ENCODE peak calls at places on chromosome 9, in nine cellular contexts. M is mesendoderm, A is heart left ventricle, N is heart right ventricle, D is lower lobe of right lung, L is sigmoid colon, Y is PC-3, S is body of pancreas, E is right lobe of liver. T is an unnamed sample.

GRCh38 chr9:36191290-36191645 is 547 bp downstream of the CLTA start:
- DNase-seq in M (peak; percentile 47), A (peak; percentile 31), N (peak; percentile 30), D (peak; percentile 61), L (peak; percentile 72), Y (no peak), S (peak; percentile 36), E (peak; percentile 38), T (no peak)

GRCh38 chr9:99235874-99236627 is 14.0 kb downstream of the SEC61B start:
- DNase-seq in M (no peak), A (no peak), N (no peak), D (no peak), L (no peak), Y (no peak), S (peak; percentile 41), E (no peak), T (no peak)

GRCh38 chr9:306907-307306 is 92.2 kb downstream of the DOCK8 start:
- DNase-seq in M (peak; percentile 54), A (no peak), N (no peak), D (no peak), L (no peak), Y (peak; percentile 10), S (peak; percentile 34), E (no peak), T (no peak)

GRCh38 chr9:12414514-12414913 is 278.7 kb upstream of the TYRP1 start:
- DNase-seq in M (peak; percentile 3), A (no peak), N (no peak), D (no peak), L (no peak), Y (no peak), S (no peak), E (no peak), T (no peak)

GRCh38 chr9:131042666-131043065 is 33.7 kb downstream of the LAMC3 start:
- DNase-seq in M (peak; percentile 46), A (no peak), N (no peak), D (no peak), L (no peak), Y (no peak), S (no peak), E (no peak), T (no peak)

GRCh38 chr9:125233678-125234077 is 7.5 kb downstream of the HSPA5 start:
- DNase-seq in M (no peak), A (no peak), N (no peak), D (no peak), L (no peak), Y (peak; percentile 87), S (no peak), E (no peak), T (peak; percentile 99)

GRCh38 chr9:117783828-117784227 is 79.6 kb downstream of the TLR4 start:
- DNase-seq in M (no peak), A (no peak), N (no peak), D (peak; percentile 40), L (no peak), Y (no peak), S (no peak), E (peak; percentile 24), T (no peak)

GRCh38 chr9:22452415-22453010 is 5.9 kb downstream of the DMRTA1 start:
- DNase-seq in M (peak; percentile 33), A (no peak), N (peak; percentile 21), D (peak; percentile 51), L (no peak), Y (peak; percentile 67), S (peak; percentile 71), E (peak; percentile 35), T (peak; percentile 44)

GRCh38 chr9:124482431-124483031 is 24.7 kb downstream of the NR5A1 start:
- DNase-seq in M (peak; percentile 40), A (no peak), N (no peak), D (peak; percentile 62), L (no peak), Y (no peak), S (no peak), E (no peak), T (no peak)

GRCh38 chr9:2241461-2241874 is 226.3 kb downstream of the SMARCA2 start:
- DNase-seq in M (peak; percentile 98), A (no peak), N (peak; percentile 45), D (no peak), L (no peak), Y (no peak), S (peak; percentile 31), E (no peak), T (peak; percentile 97)

GRCh38 chr9:132986114-132986513 is 7.6 kb downstream of the GFI1B start:
- DNase-seq in M (no peak), A (peak; percentile 41), N (peak; percentile 35), D (peak; percentile 20), L (no peak), Y (no peak), S (no peak), E (no peak), T (no peak)

GRCh38 chr9:124615100-124615742 is 108.0 kb upstream of the NR5A1 start:
- DNase-seq in M (no peak), A (no peak), N (no peak), D (no peak), L (no peak), Y (no peak), S (no peak), E (no peak), T (no peak)

DNA sequence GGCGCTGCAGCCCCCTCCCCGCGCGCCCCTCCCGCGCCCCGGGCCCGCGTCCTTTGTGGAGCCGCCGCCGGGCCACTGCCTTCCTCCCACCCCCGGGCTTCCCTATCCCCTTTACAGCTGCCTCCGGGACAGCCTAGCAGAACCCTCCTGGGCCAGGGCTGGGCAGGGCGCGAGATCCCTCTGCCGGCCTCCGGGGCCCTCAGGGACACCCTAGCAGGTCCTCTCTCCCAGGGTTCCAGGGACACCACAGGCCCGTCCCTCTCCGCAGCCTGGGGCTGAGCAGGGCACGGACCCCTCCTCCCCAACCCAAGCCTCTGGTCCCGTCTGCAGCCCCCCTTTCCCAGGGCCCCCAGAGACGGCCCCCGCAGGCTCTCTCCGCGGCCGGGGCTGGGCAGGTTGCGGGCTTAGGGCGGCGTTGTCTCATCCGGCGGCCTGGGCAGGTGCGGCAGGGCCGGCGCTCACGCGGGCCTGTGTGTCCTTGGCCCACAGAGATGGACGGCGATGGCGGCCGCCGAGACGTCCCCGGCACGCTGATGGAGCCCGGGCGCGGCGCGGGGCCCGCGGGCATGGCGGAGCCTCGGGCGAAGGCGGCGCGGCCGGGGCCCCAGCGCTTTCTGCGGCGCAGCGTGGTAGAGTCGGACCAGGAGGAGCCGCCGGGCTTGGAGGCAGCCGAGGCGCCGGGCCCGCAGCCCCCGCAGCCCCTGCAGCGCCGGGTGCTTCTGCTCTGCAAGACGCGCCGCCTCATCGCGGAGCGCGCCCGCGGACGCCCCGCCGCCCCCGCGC is 691 bp downstream of the WNK2 start:
- DNase-seq in M (peak; percentile 16), A (no peak), N (peak; percentile 13), D (no peak), L (no peak), Y (peak; percentile 10), S (peak; percentile 49), E (no peak), T (no peak)
- H3K27ac ChIP-seq in M (no peak overlapping the region), A (peak overlapping the region; percentile 49), N (peak overlapping the region; percentile 89), D (no peak overlapping the region), L (peak overlapping the region; percentile 81), Y (no peak overlapping the region), S (peak overlapping the region; percentile 69), E (no peak overlapping the region), T (no peak overlapping the region)

GRCh38 chr9:107945961-107946360 is 456.4 kb upstream of the KLF4 start:
- DNase-seq in M (no peak), A (no peak), N (no peak), D (no peak), L (no peak), Y (no peak), S (no peak), E (no peak), T (no peak)
- H3K4me3 ChIP-seq in M (no peak overlapping the region), A (no peak overlapping the region), N (no peak overlapping the region), D (no peak overlapping the region), L (no peak overlapping the region), Y (no peak overlapping the region), S (no peak overlapping the region), E (no peak overlapping the region), T (no peak overlapping the region)

DNA sequence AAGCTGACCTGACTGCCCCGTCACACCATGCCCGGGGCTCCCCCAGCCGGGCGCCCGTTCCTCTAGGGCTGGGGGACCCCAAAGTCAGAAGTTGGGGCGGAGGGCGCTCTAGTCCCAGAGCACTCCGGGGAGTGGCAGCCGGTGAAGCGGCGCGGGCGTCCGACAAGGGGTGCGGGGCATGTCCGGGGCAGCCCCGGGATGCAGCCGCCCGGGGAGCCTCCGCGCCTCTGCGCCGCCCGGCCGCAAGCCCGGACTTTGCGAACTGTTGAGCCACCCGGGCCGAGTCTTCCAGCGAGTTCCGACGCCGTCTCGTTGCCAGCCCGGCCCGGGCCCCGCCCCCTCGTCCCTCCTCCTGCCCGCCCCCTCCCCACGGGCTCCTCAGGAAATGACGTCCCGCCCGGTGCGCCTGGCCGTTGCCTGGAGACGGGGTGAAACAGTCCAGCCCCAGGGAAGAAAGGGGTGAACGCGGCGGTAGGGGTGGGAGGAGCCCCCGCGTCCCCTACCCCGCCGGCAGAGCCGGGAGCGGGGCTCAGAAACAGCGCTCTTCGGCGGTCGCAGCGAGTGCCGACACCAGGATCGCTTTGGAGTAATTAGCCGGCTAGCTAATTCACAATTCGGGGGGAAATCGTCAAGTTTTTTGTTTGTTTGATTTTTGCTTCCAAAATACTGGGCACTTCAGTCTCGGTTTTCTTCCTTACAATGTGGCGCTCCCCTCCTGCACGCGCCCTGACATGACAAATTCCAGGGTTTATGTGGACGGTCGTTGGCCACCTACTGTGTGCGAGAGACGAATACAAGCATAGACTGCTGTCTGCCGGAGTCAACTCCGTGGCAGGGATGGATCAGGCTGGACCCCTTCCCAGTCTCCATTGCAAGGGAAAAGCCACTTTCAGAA is at the start of gene WHRN:
- DNase-seq in M (peak; percentile 97), A (peak; percentile 91), N (peak; percentile 90), D (peak; percentile 95), L (peak; percentile 98), Y (peak; percentile 86), S (peak; percentile 97), E (peak; percentile 96), T (peak; percentile 81)
- H3K27ac ChIP-seq in M (no peak within 1 kb of the TSS), A (no peak within 1 kb of the TSS), N (no peak within 1 kb of the TSS), D (peak within 1 kb of the TSS; percentile 46), L (peak within 1 kb of the TSS; percentile 80), Y (peak within 1 kb of the TSS; percentile 36), S (peak within 1 kb of the TSS; percentile 52), E (peak within 1 kb of the TSS; percentile 39), T (peak within 1 kb of the TSS; percentile 64)

GRCh38 chr9:129143031-129143441 is 31.8 kb downstream of the PTPA start:
- DNase-seq in M (peak; percentile 94), A (peak; percentile 92), N (peak; percentile 91), D (peak; percentile 87), L (peak; percentile 97), Y (peak; percentile 75), S (peak; percentile 92), E (peak; percentile 84), T (peak; percentile 90)

GRCh38 chr9:129142536-129142935 is 31.3 kb downstream of the PTPA start:
- DNase-seq in M (no peak), A (no peak), N (no peak), D (no peak), L (no peak), Y (no peak), S (no peak), E (no peak), T (no peak)

GRCh38 chr9:129142115-129142514 is 30.9 kb downstream of the PTPA start:
- DNase-seq in M (no peak), A (no peak), N (no peak), D (no peak), L (no peak), Y (no peak), S (no peak), E (no peak), T (no peak)

GRCh38 chr9:129145316-129145715 is 32.7 kb downstream of the IER5L start:
- DNase-seq in M (no peak), A (no peak), N (no peak), D (no peak), L (no peak), Y (no peak), S (no peak), E (no peak), T (peak; percentile 30)

GRCh38 chr9:129143461-129143927 is 32.3 kb downstream of the PTPA start:
- DNase-seq in M (peak; percentile 98), A (peak; percentile 92), N (peak; percentile 80), D (peak; percentile 66), L (peak; percentile 86), Y (no peak), S (no peak), E (peak; percentile 77), T (peak; percentile 86)
- H3K4me3 ChIP-seq in M (no peak overlapping the region), A (peak overlapping the region; percentile 50), N (no peak overlapping the region), D (peak overlapping the region; percentile 15), L (peak overlapping the region; percentile 3), Y (no peak overlapping the region), S (no peak overlapping the region), E (no peak overlapping the region), T (no peak overlapping the region)

T was measured in fibroblast of lung.